ENCODE peak calls at places on chromosomes 7 and 10, in nine cellular contexts. S is HCT116, Q is GM12865, N is SK-MEL-5, W is neural crest cell, F is astrocyte, M is left ventricle myocardium superior, V is posterior cingulate gyrus, E is posterior vena cava. R is an unnamed sample.

GRCh38 chr10:93288679-93289634 is 193.2 kb downstream of the MYOF start:
- DNase-seq in S (peak; percentile 78), Q (peak; percentile 61), N (peak; percentile 75), W (peak; percentile 72), F (peak; percentile 95), M (peak; percentile 50), V (peak; percentile 39), E (peak; percentile 88), R (peak; percentile 84)

GRCh38 chr10:112375721-112376577 is 2.0 kb downstream of the ACSL5 start:
- DNase-seq in S (no peak), Q (peak; percentile 87), N (no peak), W (no peak), F (no peak), M (peak; percentile 75), V (no peak), E (peak; percentile 85), R (peak; percentile 49)

GRCh38 chr7:50564630-50565558 is at the start of gene DDC:
- DNase-seq in S (no peak), Q (no peak), N (no peak), W (no peak), F (no peak), M (no peak), V (no peak), E (no peak), R (no peak)

GRCh38 chr10:125567529-125567928 is 115.4 kb downstream of the TEX36 start:
- DNase-seq in S (no peak), Q (no peak), N (no peak), W (no peak), F (no peak), M (no peak), V (no peak), E (no peak), R (no peak)

GRCh38 chr10:89332718-89333281 is 5.0 kb downstream of the IFIT3 start:
- DNase-seq in S (no peak), Q (peak; percentile 84), N (no peak), W (no peak), F (no peak), M (no peak), V (no peak), E (no peak), R (no peak)

GRCh38 chr10:122774269-122774668 is 71.4 kb downstream of the CUZD1 start:
- DNase-seq in S (no peak), Q (no peak), N (no peak), W (no peak), F (no peak), M (no peak), V (no peak), E (no peak), R (no peak)

GRCh38 chr10:127243490-127244272 is 47.3 kb upstream of the INSYN2A start:
- DNase-seq in S (peak; percentile 39), Q (no peak), N (peak; percentile 67), W (peak; percentile 58), F (peak; percentile 4), M (peak; percentile 33), V (no peak), E (no peak), R (peak; percentile 30)

GRCh38 chr7:43138710-43139601 is 26.5 kb downstream of the HECW1 start:
- DNase-seq in S (no peak), Q (no peak), N (no peak), W (no peak), F (peak; percentile 76), M (no peak), V (no peak), E (no peak), R (peak; percentile 20)

GRCh38 chr7:21767300-21767900 is 178.3 kb downstream of the CDCA7L start:
- DNase-seq in S (peak; percentile 91), Q (peak; percentile 91), N (peak; percentile 93), W (peak; percentile 27), F (peak; percentile 25), M (no peak), V (no peak), E (no peak), R (peak; percentile 24)

GRCh38 chr10:68900427-68901105 is 549 bp upstream of the DDX50 start:
- DNase-seq in S (no peak), Q (no peak), N (no peak), W (no peak), F (peak; percentile 79), M (peak; percentile 87), V (peak; percentile 69), E (peak; percentile 92), R (peak; percentile 69)

GRCh38 chr10:98619446-98619845 is 172.7 kb upstream of the HPS1 start:
- DNase-seq in S (no peak), Q (peak; percentile 36), N (no peak), W (no peak), F (no peak), M (no peak), V (no peak), E (no peak), R (no peak)

GRCh38 chr7:100443096-100443840 is 7.0 kb upstream of the PPP1R35 start:
- DNase-seq in S (no peak), Q (no peak), N (no peak), W (no peak), F (no peak), M (no peak), V (no peak), E (peak; percentile 28), R (no peak)

GRCh38 chr10:87585565-87586514 is 73.8 kb upstream of the PAPSS2 start:
- DNase-seq in S (peak; percentile 70), Q (no peak), N (peak; percentile 24), W (no peak), F (peak; percentile 74), M (no peak), V (no peak), E (no peak), R (peak; percentile 58)

GRCh38 chr7:132511921-132512320 is 64.3 kb downstream of the PLXNA4 start:
- DNase-seq in S (no peak), Q (no peak), N (no peak), W (no peak), F (no peak), M (no peak), V (no peak), E (no peak), R (no peak)

GRCh38 chr7:90111-91063 is 102.0 kb upstream of the FAM20C start:
- DNase-seq in S (no peak), Q (no peak), N (no peak), W (no peak), F (peak; percentile 49), M (no peak), V (no peak), E (peak; percentile 70), R (peak; percentile 83)

GRCh38 chr7:1056006-1056784 is 11.8 kb downstream of the GPR146 start:
- DNase-seq in S (no peak), Q (no peak), N (no peak), W (no peak), F (no peak), M (peak; percentile 74), V (no peak), E (no peak), R (no peak)

GRCh38 chr7:28069788-28070187 is 110.8 kb downstream of the JAZF1 start:
- DNase-seq in S (no peak), Q (no peak), N (no peak), W (no peak), F (peak; percentile 78), M (peak; percentile 64), V (no peak), E (no peak), R (peak; percentile 79)

GRCh38 chr7:48298779-48299178 is 127.5 kb downstream of the ABCA13 start:
- DNase-seq in S (no peak), Q (peak; percentile 39), N (no peak), W (no peak), F (peak; percentile 78), M (no peak), V (no peak), E (no peak), R (peak; percentile 84)

GRCh38 chr7:32142649-32143048 is 72.4 kb upstream of the PDE1C start:
- DNase-seq in S (no peak), Q (no peak), N (no peak), W (no peak), F (peak; percentile 85), M (no peak), V (no peak), E (no peak), R (peak; percentile 80)

GRCh38 chr7:137245890-137246289 is 97.6 kb downstream of the PTN start:
- DNase-seq in S (no peak), Q (no peak), N (no peak), W (no peak), F (peak; percentile 2), M (no peak), V (no peak), E (no peak), R (peak; percentile 83)

GRCh38 chr10:24545585-24545984 is 178.1 kb downstream of the ARHGAP21 start:
- DNase-seq in S (no peak), Q (no peak), N (no peak), W (no peak), F (no peak), M (no peak), V (no peak), E (no peak), R (no peak)

GRCh38 chr10:30413996-30414576 is 19.9 kb upstream of the MAP3K8 start:
- DNase-seq in S (peak; percentile 40), Q (peak; percentile 79), N (peak; percentile 62), W (no peak), F (peak; percentile 32), M (no peak), V (no peak), E (no peak), R (peak; percentile 71)

GRCh38 chr10:44651834-44652233 is 259.3 kb upstream of the TMEM72 start:
- DNase-seq in S (no peak), Q (no peak), N (no peak), W (no peak), F (peak; percentile 50), M (peak; percentile 71), V (no peak), E (peak; percentile 88), R (peak; percentile 51)

GRCh38 chr10:24866615-24867583 is 85.5 kb downstream of the PRTFDC1 start:
- DNase-seq in S (no peak), Q (no peak), N (peak; percentile 75), W (no peak), F (peak; percentile 88), M (peak; percentile 74), V (peak; percentile 47), E (no peak), R (peak; percentile 87)

GRCh38 chr10:71234017-71234894 is 21.9 kb downstream of the UNC5B start:
- DNase-seq in S (no peak), Q (no peak), N (no peak), W (no peak), F (no peak), M (no peak), V (no peak), E (no peak), R (no peak)

GRCh38 chr10:17025444-17026295 is 103.9 kb downstream of the CUBN start:
- DNase-seq in S (peak; percentile 21), Q (peak; percentile 22), N (no peak), W (peak; percentile 41), F (peak; percentile 100), M (no peak), V (peak; percentile 46), E (peak; percentile 87), R (peak; percentile 99)

GRCh38 chr7:129434846-129435318 is 650 bp downstream of the STRIP2 start:
- DNase-seq in S (no peak), Q (peak; percentile 5), N (peak; percentile 27), W (no peak), F (no peak), M (peak; percentile 40), V (no peak), E (no peak), R (peak; percentile 14)

GRCh38 chr10:86671985-86672710 is 3.8 kb downstream of the LDB3 start:
- DNase-seq in S (no peak), Q (no peak), N (no peak), W (no peak), F (no peak), M (peak; percentile 84), V (no peak), E (peak; percentile 89), R (peak; percentile 25)

GRCh38 chr10:119511828-119512515 is 30.5 kb downstream of the RGS10 start:
- DNase-seq in S (no peak), Q (no peak), N (no peak), W (no peak), F (no peak), M (no peak), V (no peak), E (no peak), R (no peak)

GRCh38 chr10:78664929-78665525 is 403.7 kb upstream of the ZMIZ1 start:
- DNase-seq in S (peak; percentile 48), Q (peak; percentile 47), N (peak; percentile 59), W (no peak), F (peak; percentile 25), M (no peak), V (no peak), E (no peak), R (peak; percentile 39)

GRCh38 chr7:83819911-83820310 is 171.0 kb upstream of the SEMA3E start:
- DNase-seq in S (no peak), Q (no peak), N (peak; percentile 30), W (no peak), F (no peak), M (no peak), V (no peak), E (no peak), R (no peak)

R was measured in IMR-90.